ENCODE peak calls at places on chromosome 12, in four cellular contexts. One of them, this sample, is unnamed.

GRCh38 chr12:45705404-45705803 is 24.1 kb upstream of the ARID2 start:
- DNase-seq in tibial artery: no peak
- DNase-seq in neural progenitor cell: no peak
- DNase-seq in IMR-90: no peak
- DNase-seq in this sample: peak

GRCh38 chr12:131452444-131452860 is 258.4 kb upstream of the SFSWAP start:
- DNase-seq in IMR-90: no peak
- DNase-seq in neural progenitor cell: peak
- DNase-seq in tibial artery: no peak
- DNase-seq in this sample: no peak

GRCh38 chr12:24055747-24056146 is 106.3 kb upstream of the SOX5 start:
- DNase-seq in tibial artery: no peak
- DNase-seq in neural progenitor cell: no peak
- DNase-seq in IMR-90: no peak
- DNase-seq in this sample: no peak

GRCh38 chr12:56348776-56349175 is 10.1 kb downstream of the IL23A start:
- DNase-seq in tibial artery: no peak
- DNase-seq in IMR-90: no peak
- DNase-seq in neural progenitor cell: no peak
- DNase-seq in this sample: no peak

GRCh38 chr12:32270818-32271710 is 128.3 kb upstream of the FGD4 start:
- DNase-seq in IMR-90: peak
- DNase-seq in neural progenitor cell: peak
- DNase-seq in tibial artery: no peak
- DNase-seq in this sample: peak

GRCh38 chr12:55009171-55009570 is 10.6 kb upstream of the NEUROD4 start:
- DNase-seq in neural progenitor cell: no peak
- DNase-seq in IMR-90: no peak
- DNase-seq in tibial artery: no peak
- DNase-seq in this sample: no peak

GRCh38 chr12:93762059-93762719 is 85.0 kb downstream of the CRADD start:
- DNase-seq in neural progenitor cell: no peak
- DNase-seq in tibial artery: no peak
- DNase-seq in IMR-90: peak
- DNase-seq in this sample: peak

GRCh38 chr12:90235642-90236041 is 527.0 kb upstream of the ATP2B1 start:
- DNase-seq in neural progenitor cell: no peak
- DNase-seq in tibial artery: no peak
- DNase-seq in IMR-90: no peak
- DNase-seq in this sample: no peak

GRCh38 chr12:62891805-62892549 is 43.0 kb downstream of the PPM1H start:
- DNase-seq in IMR-90: no peak
- DNase-seq in neural progenitor cell: no peak
- DNase-seq in tibial artery: no peak
- DNase-seq in this sample: no peak

GRCh38 chr12:26402648-26403047 is 207.3 kb downstream of the SSPN start:
- DNase-seq in tibial artery: no peak
- DNase-seq in IMR-90: no peak
- DNase-seq in neural progenitor cell: no peak
- DNase-seq in this sample: no peak

GRCh38 chr12:45598761-45599160 is 130.7 kb upstream of the ARID2 start:
- DNase-seq in tibial artery: no peak
- DNase-seq in IMR-90: no peak
- DNase-seq in neural progenitor cell: no peak
- DNase-seq in this sample: no peak

GRCh38 chr12:40668095-40668494 is 24.1 kb upstream of the CNTN1 start:
- DNase-seq in IMR-90: no peak
- DNase-seq in tibial artery: no peak
- DNase-seq in neural progenitor cell: no peak
- DNase-seq in this sample: no peak

GRCh38 chr12:64010069-64010686 is 165.7 kb downstream of the SRGAP1 start:
- DNase-seq in tibial artery: no peak
- DNase-seq in neural progenitor cell: no peak
- DNase-seq in IMR-90: peak
- DNase-seq in this sample: peak

GRCh38 chr12:96587691-96588090 is 98.3 kb downstream of the CFAP54 start:
- DNase-seq in IMR-90: peak
- DNase-seq in neural progenitor cell: no peak
- DNase-seq in tibial artery: no peak
- DNase-seq in this sample: no peak

GRCh38 chr12:69991683-69992297 is 166.8 kb downstream of the MYRFL start:
- DNase-seq in tibial artery: peak
- DNase-seq in neural progenitor cell: no peak
- DNase-seq in IMR-90: no peak
- DNase-seq in this sample: no peak

GRCh38 chr12:124296295-124296915 is 1.5 kb downstream of the RFLNA start:
- DNase-seq in neural progenitor cell: no peak
- DNase-seq in tibial artery: no peak
- DNase-seq in IMR-90: no peak
- DNase-seq in this sample: no peak

GRCh38 chr12:103936679-103937078 is 6.5 kb downstream of the HSP90B1 start:
- DNase-seq in neural progenitor cell: no peak
- DNase-seq in tibial artery: no peak
- DNase-seq in IMR-90: no peak
- DNase-seq in this sample: no peak

GRCh38 chr12:1583421-1584078 is 10.8 kb downstream of the FBXL14 start:
- DNase-seq in tibial artery: no peak
- DNase-seq in neural progenitor cell: peak
- DNase-seq in IMR-90: peak
- DNase-seq in this sample: peak

GRCh38 chr12:98618952-98619351 is 25.5 kb downstream of the SLC25A3 start:
- DNase-seq in neural progenitor cell: no peak
- DNase-seq in IMR-90: peak
- DNase-seq in tibial artery: no peak
- DNase-seq in this sample: peak

GRCh38 chr12:120180975-120181374 is 13.5 kb downstream of the GCN1 start:
- DNase-seq in neural progenitor cell: no peak
- DNase-seq in tibial artery: no peak
- DNase-seq in IMR-90: no peak
- DNase-seq in this sample: no peak

GRCh38 chr12:128690641-128691040 is 133.1 kb downstream of the SLC15A4 start:
- DNase-seq in IMR-90: no peak
- DNase-seq in tibial artery: no peak
- DNase-seq in neural progenitor cell: no peak
- DNase-seq in this sample: no peak

GRCh38 chr12:48489012-48489411 is 6.7 kb downstream of the C12orf54 start:
- DNase-seq in neural progenitor cell: no peak
- DNase-seq in IMR-90: peak
- DNase-seq in tibial artery: no peak
- DNase-seq in this sample: peak

GRCh38 chr12:43345023-43345422 is 207.0 kb downstream of the ADAMTS20 start:
- DNase-seq in tibial artery: no peak
- DNase-seq in neural progenitor cell: no peak
- DNase-seq in IMR-90: no peak
- DNase-seq in this sample: no peak

GRCh38 chr12:113114447-113115178 is 20.9 kb downstream of the RASAL1 start:
- DNase-seq in neural progenitor cell: no peak
- DNase-seq in IMR-90: no peak
- DNase-seq in tibial artery: no peak
- DNase-seq in this sample: no peak

GRCh38 chr12:28710882-28711281 is 438.2 kb upstream of the FAR2 start:
- DNase-seq in neural progenitor cell: no peak
- DNase-seq in tibial artery: no peak
- DNase-seq in IMR-90: peak
- DNase-seq in this sample: peak

GRCh38 chr12:18819471-18819870 is 81.6 kb downstream of the CAPZA3 start:
- DNase-seq in IMR-90: no peak
- DNase-seq in neural progenitor cell: no peak
- DNase-seq in tibial artery: no peak
- DNase-seq in this sample: no peak
- TF ChIP-seq CTCF in IMR-90: no peak
- TF ChIP-seq CTCF in neural progenitor cell: no peak
- TF ChIP-seq CTCF in tibial artery: no peak
- TF ChIP-seq CTCF in this sample: no peak

DNA sequence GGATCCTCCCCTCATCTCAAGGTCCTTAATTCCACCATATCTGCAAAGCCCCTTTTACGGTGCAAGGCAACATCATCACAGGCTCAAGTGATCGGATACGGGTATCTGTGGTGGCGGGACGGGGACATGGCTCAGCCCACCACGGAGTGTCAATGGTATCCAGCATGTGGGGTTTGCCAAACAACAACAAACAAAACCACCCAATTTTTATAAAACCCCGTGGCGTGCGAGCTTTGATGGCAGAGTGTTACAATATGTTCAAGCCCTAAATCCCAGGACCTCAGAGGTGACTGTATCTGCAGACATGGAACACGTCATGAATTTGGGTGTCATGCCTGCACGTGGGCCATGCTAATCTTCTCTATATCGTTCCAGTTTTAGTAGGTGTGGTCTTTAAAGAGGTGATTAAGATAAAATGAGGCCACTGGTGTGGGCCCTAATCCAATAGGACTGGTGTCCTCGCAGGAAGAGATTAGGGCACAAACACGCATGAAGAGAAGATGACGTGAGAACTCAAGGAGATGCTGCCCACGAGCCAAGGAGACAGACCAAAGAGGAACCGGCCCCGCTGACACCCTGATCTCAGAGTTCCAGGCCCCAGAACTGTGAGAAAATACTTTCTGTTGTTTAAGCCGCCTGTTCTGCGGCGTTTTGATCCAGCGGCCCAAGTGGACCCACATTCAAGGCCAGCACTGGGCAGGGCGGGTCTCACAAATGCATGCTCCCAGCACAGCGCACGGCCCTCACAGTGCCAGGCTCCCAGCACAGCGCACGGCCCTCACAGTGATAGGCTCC is 6.6 kb upstream of the GOLGA3 start:
- DNase-seq in IMR-90: no peak
- DNase-seq in neural progenitor cell: no peak
- DNase-seq in tibial artery: no peak
- DNase-seq in this sample: no peak
- H3K4me3 ChIP-seq in IMR-90: no peak
- H3K4me3 ChIP-seq in neural progenitor cell: no peak
- H3K4me3 ChIP-seq in tibial artery: no peak
- H3K4me3 ChIP-seq in this sample: no peak

GRCh38 chr12:65825323-65825572 is 965 bp downstream of the HMGA2 start:
- DNase-seq in neural progenitor cell: no peak
- DNase-seq in IMR-90: no peak
- DNase-seq in tibial artery: no peak
- DNase-seq in this sample: no peak

GRCh38 chr12:65823481-65824313 is 586 bp upstream of the HMGA2 start:
- DNase-seq in neural progenitor cell: peak
- DNase-seq in IMR-90: peak
- DNase-seq in tibial artery: no peak
- DNase-seq in this sample: peak

GRCh38 chr12:65821336-65821735 is 2.9 kb upstream of the HMGA2 start:
- DNase-seq in IMR-90: peak
- DNase-seq in tibial artery: no peak
- DNase-seq in neural progenitor cell: no peak
- DNase-seq in this sample: no peak

GRCh38 chr12:65824314-65824563 is at the start of gene HMGA2:
- DNase-seq in tibial artery: peak
- DNase-seq in neural progenitor cell: no peak
- DNase-seq in IMR-90: peak
- DNase-seq in this sample: no peak

DNA sequence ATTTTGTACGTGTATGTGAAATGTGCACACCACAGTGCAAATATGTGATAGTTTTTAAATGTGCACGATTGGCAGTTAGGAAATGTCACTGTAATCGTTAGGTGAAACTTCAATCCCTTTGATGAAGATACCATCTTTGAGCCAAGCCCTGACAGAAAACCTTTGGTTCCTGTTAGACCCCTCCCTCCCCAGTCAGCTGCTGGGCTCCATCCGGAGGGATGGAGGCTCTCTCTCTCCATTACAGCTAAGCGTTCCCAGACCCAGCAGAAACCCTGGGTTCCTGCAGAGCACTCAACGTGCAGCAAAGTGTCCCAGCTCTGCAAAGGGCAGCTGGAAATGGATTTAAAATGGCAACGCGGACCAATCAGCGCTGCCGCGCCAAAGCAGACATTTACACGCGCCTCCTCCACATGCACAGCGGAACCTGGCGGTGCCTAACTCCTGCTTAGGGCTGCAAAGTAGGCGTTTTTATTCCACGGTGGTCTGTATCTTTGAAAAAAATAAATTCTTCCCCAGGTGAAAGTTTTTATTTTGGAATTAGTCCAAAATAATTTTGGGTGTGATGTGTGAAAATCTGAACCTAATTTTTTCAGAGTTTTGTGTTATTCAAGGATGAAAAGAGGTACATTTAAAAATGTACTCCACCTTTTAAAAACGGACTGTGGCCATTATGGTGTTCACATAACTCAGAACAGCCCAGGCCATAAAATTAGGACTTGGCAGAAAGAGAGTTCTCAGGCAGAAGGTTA is 1.4 kb upstream of the HMGA2 start:
- DNase-seq in tibial artery: no peak
- DNase-seq in IMR-90: peak
- DNase-seq in neural progenitor cell: peak
- DNase-seq in this sample: peak
- TF ChIP-seq CTCF in tibial artery: no peak
- TF ChIP-seq CTCF in IMR-90: no peak
- TF ChIP-seq CTCF in neural progenitor cell: no peak
- TF ChIP-seq CTCF in this sample: no peak

GRCh38 chr12:126727656-126728055 is 1539.3 kb upstream of the TMEM132C start:
- DNase-seq in neural progenitor cell: peak
- DNase-seq in IMR-90: no peak
- DNase-seq in tibial artery: no peak
- DNase-seq in this sample: no peak

GRCh38 chr12:126726481-126727217 is 1540.3 kb upstream of the TMEM132C start:
- DNase-seq in tibial artery: no peak
- DNase-seq in IMR-90: no peak
- DNase-seq in neural progenitor cell: peak
- DNase-seq in this sample: no peak

GRCh38 chr12:126727218-126727601 is 1539.8 kb upstream of the TMEM132C start:
- DNase-seq in neural progenitor cell: no peak
- DNase-seq in IMR-90: no peak
- DNase-seq in tibial artery: no peak
- DNase-seq in this sample: no peak
- H3K4me3 ChIP-seq in neural progenitor cell: peak
- H3K4me3 ChIP-seq in IMR-90: no peak
- H3K4me3 ChIP-seq in tibial artery: no peak
- H3K4me3 ChIP-seq in this sample: no peak